ENCODE peak calls at places on chromosomes 12 and 14, in seven cellular contexts. M is neuronal stem cell, F is sigmoid colon, A is tibial artery, O is OCI-LY7, Z is adrenal gland, J is PC-9. L is an unnamed sample.

GRCh38 chr14:85688024-85688423 is 158.1 kb downstream of the FLRT2 start:
- DNase-seq in Z (no peak), J (no peak), O (no peak), A (no peak), F (no peak), M (no peak), L (peak; percentile 19)

GRCh38 chr14:101473795-101474562 is 87.3 kb upstream of the DIO3 start:
- DNase-seq in M (no peak), Z (no peak), F (peak; percentile 49), O (no peak), A (peak; percentile 21), J (no peak), L (no peak)

GRCh38 chr12:12212769-12213168 is 54.1 kb downstream of the LRP6 start:
- DNase-seq in M (no peak), F (no peak), J (peak; percentile 29), A (no peak), Z (no peak), O (no peak), L (no peak)

GRCh38 chr14:24075485-24076301 is 4.3 kb downstream of the CPNE6 start:
- DNase-seq in J (no peak), F (no peak), A (no peak), O (peak; percentile 26), Z (no peak), M (no peak), L (no peak)

GRCh38 chr14:66284346-66284745 is 201.8 kb upstream of the CCDC196 start:
- DNase-seq in J (no peak), A (no peak), Z (no peak), F (no peak), O (no peak), M (no peak), L (peak; percentile 55)

GRCh38 chr14:95318399-95318834 is 1.3 kb downstream of the CLMN start:
- DNase-seq in O (peak; percentile 46), Z (no peak), M (no peak), J (no peak), F (no peak), A (no peak), L (peak; percentile 26)

GRCh38 chr12:125418902-125419564 is 353.8 kb downstream of the AACS start:
- DNase-seq in F (no peak), Z (no peak), J (no peak), A (no peak), M (no peak), O (peak; percentile 77), L (no peak)

GRCh38 chr12:47491516-47491915 is 214.3 kb downstream of the RPAP3 start:
- DNase-seq in Z (no peak), J (no peak), A (no peak), M (no peak), F (no peak), O (no peak), L (no peak)

GRCh38 chr12:102421801-102422583 is 58.4 kb downstream of the IGF1 start:
- DNase-seq in J (no peak), M (no peak), O (no peak), Z (no peak), A (no peak), F (no peak), L (no peak)

GRCh38 chr14:29321646-29322045 is 555.1 kb downstream of the FOXG1 start:
- DNase-seq in M (no peak), J (no peak), Z (no peak), F (no peak), A (no peak), O (no peak), L (peak; percentile 9)

GRCh38 chr14:52351191-52351560 is 37.1 kb downstream of the PTGER2 start:
- DNase-seq in A (no peak), J (no peak), M (no peak), O (no peak), Z (no peak), F (no peak), L (peak; percentile 65)

GRCh38 chr14:28759056-28759657 is 7.4 kb upstream of the FOXG1 start:
- DNase-seq in J (no peak), A (no peak), O (no peak), Z (no peak), F (no peak), M (no peak), L (no peak)

GRCh38 chr12:103840399-103840880 is 594 bp downstream of the NT5DC3 start:
- DNase-seq in A (peak; percentile 37), O (peak; percentile 25), M (no peak), Z (peak; percentile 36), J (no peak), F (no peak), L (no peak)

GRCh38 chr14:83765200-83765599 is 1764.7 kb upstream of the FLRT2 start:
- DNase-seq in Z (no peak), J (no peak), O (no peak), F (no peak), A (no peak), M (no peak), L (no peak)

GRCh38 chr14:60508707-60509437 is at the start of gene SIX6:
- DNase-seq in F (no peak), M (peak; percentile 80), J (no peak), Z (no peak), O (no peak), A (no peak), L (peak; percentile 49)

GRCh38 chr14:49641697-49642129 is 6.7 kb upstream of the DNAAF2 start:
- DNase-seq in J (no peak), M (no peak), Z (no peak), A (no peak), F (no peak), O (no peak), L (peak; percentile 82)

GRCh38 chr12:122997343-122998250 is 17.1 kb downstream of the ARL6IP4 start:
- DNase-seq in A (no peak), F (no peak), M (no peak), Z (no peak), J (no peak), O (no peak), L (no peak)

GRCh38 chr12:64679487-64679983 is 69.2 kb downstream of the RASSF3 start:
- DNase-seq in M (no peak), A (peak; percentile 87), F (peak; percentile 90), J (peak; percentile 68), O (no peak), Z (peak; percentile 85), L (no peak)

GRCh38 chr12:77642246-77642645 is 188.4 kb upstream of the NAV3 start:
- DNase-seq in M (no peak), J (no peak), A (no peak), Z (no peak), O (no peak), F (no peak), L (no peak)

GRCh38 chr12:131817241-131817640 is 11.0 kb upstream of the MMP17 start:
- DNase-seq in A (no peak), Z (no peak), F (no peak), O (no peak), J (no peak), M (no peak), L (no peak)

GRCh38 chr14:100994757-100995156 is 91.2 kb upstream of the RTL1 start:
- DNase-seq in M (no peak), Z (no peak), J (no peak), O (no peak), F (no peak), A (no peak), L (no peak)

GRCh38 chr12:24898185-24898584 is 50.7 kb downstream of the BCAT1 start:
- DNase-seq in A (no peak), Z (no peak), F (no peak), M (no peak), O (no peak), J (no peak), L (no peak)

GRCh38 chr12:73321319-73321718 is 1049.1 kb downstream of the TRHDE start:
- DNase-seq in J (no peak), M (no peak), O (no peak), Z (no peak), F (no peak), A (no peak), L (no peak)

GRCh38 chr14:77212933-77213656 is 31.5 kb downstream of the TMEM63C start:
- DNase-seq in J (peak; percentile 82), A (no peak), F (no peak), M (peak; percentile 30), Z (peak; percentile 45), O (peak; percentile 67), L (peak; percentile 86)

GRCh38 chr14:92460916-92461579 is 52.5 kb upstream of the RIN3 start:
- DNase-seq in Z (no peak), J (no peak), A (peak; percentile 47), M (no peak), F (peak; percentile 68), O (no peak), L (no peak)
- H3K4me3 ChIP-seq in Z (no peak overlapping the region), J (no peak overlapping the region), A (peak overlapping the region; percentile 16), M (no peak overlapping the region), F (no peak overlapping the region), O (no peak overlapping the region), L (no peak overlapping the region)

GRCh38 chr14:104694991-104695659 is 5.7 kb downstream of the INF2 start:
- DNase-seq in M (no peak), Z (no peak), O (no peak), J (peak; percentile 82), F (no peak), A (no peak), L (no peak)
- H3K4me1 ChIP-seq in M (peaks cover 36% of the 10 kb centered on the region), Z (peaks cover 73% of the 10 kb centered on the region), O (peaks cover 14% of the 10 kb centered on the region), J (peaks cover 9% of the 10 kb centered on the region), F (no peaks in the 10 kb centered on the region), A (peaks cover 100% of the 10 kb centered on the region), L (peaks cover 22% of the 10 kb centered on the region)

GRCh38 chr12:49294804-49295086 is 202 bp upstream of the PRPH start:
- DNase-seq in J (no peak), Z (no peak), A (no peak), F (no peak), M (no peak), O (no peak), L (no peak)

GRCh38 chr12:49293056-49293956 is 1.6 kb upstream of the PRPH start:
- DNase-seq in M (no peak), A (peak; percentile 36), O (no peak), J (no peak), F (peak; percentile 63), Z (no peak), L (no peak)

GRCh38 chr12:49294086-49294803 is 702 bp upstream of the PRPH start:
- DNase-seq in O (no peak), A (no peak), J (no peak), M (no peak), Z (no peak), F (peak; percentile 43), L (no peak)

GRCh38 chr12:49295087-49296001 is at the start of gene PRPH:
- DNase-seq in A (no peak), F (peak; percentile 58), J (no peak), O (no peak), Z (no peak), M (no peak), L (no peak)

GRCh38 chr12:49292729-49293055 is 2.3 kb upstream of the PRPH start:
- DNase-seq in O (no peak), J (no peak), Z (no peak), F (peak; percentile 44), M (no peak), A (no peak), L (no peak)
- H3K4me3 ChIP-seq in O (no peak overlapping the region), J (no peak overlapping the region), Z (no peak overlapping the region), F (no peak overlapping the region), M (no peak overlapping the region), A (peak overlapping the region; percentile 39), L (no peak overlapping the region)

DNA sequence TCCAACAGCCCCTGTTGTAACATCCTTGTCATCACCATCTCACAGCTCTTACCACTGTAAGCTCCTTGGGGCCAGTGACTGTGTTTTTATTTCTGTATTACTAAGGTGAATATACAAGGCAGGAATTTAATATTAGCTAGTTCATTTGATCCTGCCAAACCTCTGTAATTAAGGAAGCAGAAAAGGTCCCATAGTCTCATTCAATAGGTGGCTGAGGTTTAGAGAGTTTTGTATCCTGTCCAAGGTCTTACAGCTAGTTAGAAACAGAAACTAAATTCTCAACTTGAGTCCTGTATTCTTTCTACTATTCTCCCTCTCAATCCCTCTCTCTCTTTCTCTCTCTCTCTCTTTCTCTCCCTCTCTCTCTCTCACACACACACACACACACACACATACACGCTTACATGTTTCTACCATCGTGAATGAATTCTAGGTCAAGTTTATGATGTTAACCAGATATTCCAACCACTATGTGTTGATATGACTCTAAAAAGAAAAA is 543 bp upstream of the GLIPR1 start:
- DNase-seq in F (no peak), J (no peak), M (no peak), Z (no peak), A (no peak), O (peak; percentile 47), L (no peak)
- H3K4me1 ChIP-seq in F (no peaks in the 10 kb centered on the region), J (peaks cover 11% of the 10 kb centered on the region), M (no peaks in the 10 kb centered on the region), Z (peaks cover 25% of the 10 kb centered on the region), A (peaks cover 43% of the 10 kb centered on the region), O (peaks cover 64% of the 10 kb centered on the region), L (peaks cover 6% of the 10 kb centered on the region)

L was measured in hepatocyte.